ENCODE peak calls at places on chromosomes 7 and 10, in five cellular contexts. L, J, K, S and C are unnamed samples.

GRCh38 chr10:100338434-100339036 is 8.5 kb upstream of the SCD start:
- DNase-seq in L (peak), K (peak), S (peak), J (peak), C (peak)

GRCh38 chr10:17025444-17026295 is 103.9 kb downstream of the CUBN start:
- DNase-seq in J (peak), S (no peak), L (peak), K (peak), C (no peak)

GRCh38 chr10:84826704-84827103 is 498.3 kb downstream of the CCSER2 start:
- DNase-seq in J (no peak), K (no peak), L (no peak), S (no peak), C (no peak)

GRCh38 chr10:51272580-51272979 is 198.3 kb downstream of the PRKG1 start:
- DNase-seq in S (no peak), L (peak), J (no peak), K (no peak), C (no peak)

GRCh38 chr10:77675347-77675746 is 37.7 kb upstream of the KCNMA1 start:
- DNase-seq in J (no peak), L (no peak), K (no peak), S (no peak), C (no peak)

GRCh38 chr7:123974326-123974908 is 49.4 kb downstream of the SPAM1 start:
- DNase-seq in L (no peak), S (no peak), K (no peak), J (no peak), C (no peak)

GRCh38 chr7:123398931-123399330 is 135.5 kb downstream of the IQUB start:
- DNase-seq in J (no peak), S (no peak), L (no peak), K (no peak), C (no peak)

GRCh38 chr10:123472606-123473005 is 193.5 kb upstream of the GPR26 start:
- DNase-seq in S (no peak), L (no peak), K (no peak), J (no peak), C (no peak)

GRCh38 chr10:68155615-68156205 is 46.4 kb downstream of the MYPN start:
- DNase-seq in L (no peak), J (peak), K (no peak), S (no peak), C (no peak)

GRCh38 chr7:70668606-70669358 is 463.2 kb upstream of the GALNT17 start:
- DNase-seq in K (peak), L (no peak), S (no peak), J (no peak), C (no peak)

GRCh38 chr10:7986851-7987250 is 67.6 kb upstream of the GATA3 start:
- DNase-seq in K (no peak), S (no peak), L (no peak), J (peak), C (no peak)

GRCh38 chr7:11120068-11120664 is 146.5 kb downstream of the PHF14 start:
- DNase-seq in L (no peak), S (no peak), K (no peak), J (no peak), C (no peak)

GRCh38 chr7:3065724-3066143 is 22.1 kb upstream of the CARD11 start:
- DNase-seq in S (no peak), L (peak), K (peak), J (peak), C (no peak)

GRCh38 chr7:155665957-155666287 is 21.5 kb downstream of the RBM33 start:
- DNase-seq in K (no peak), S (no peak), J (peak), L (no peak), C (no peak)

GRCh38 chr7:121032645-121033460 is 44.3 kb downstream of the CPED1 start:
- DNase-seq in J (peak), L (no peak), K (no peak), S (no peak), C (no peak)

GRCh38 chr7:101556453-101556968 is 72.6 kb downstream of the MYL10 start:
- DNase-seq in S (no peak), K (no peak), J (no peak), L (no peak), C (peak)

DNA sequence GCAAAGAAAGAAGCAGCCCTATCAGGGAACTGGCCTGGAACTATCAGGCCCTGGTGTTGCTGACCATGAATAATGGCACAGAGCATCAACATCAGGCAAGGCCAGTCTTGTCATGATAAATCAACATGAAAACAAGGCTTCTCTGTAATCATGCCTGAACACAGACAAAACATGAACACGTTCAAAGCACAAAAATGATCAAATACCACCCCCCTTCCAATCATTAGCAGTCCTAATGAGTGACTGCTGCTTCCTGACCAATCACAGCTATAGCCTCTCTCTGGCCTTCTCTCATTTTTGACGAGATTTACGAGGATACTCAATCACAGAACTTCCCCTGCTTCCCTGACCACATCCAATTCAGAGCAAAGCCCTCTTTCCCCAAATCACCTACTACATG is 2.2 kb downstream of the GSDME start:
- DNase-seq in K (no peak), J (no peak), L (no peak), S (no peak), C (no peak)
- TF ChIP-seq POLR2A in K (no peak), J (no peak), L (no peak), S (no peak), C (no peak)

GRCh38 chr10:80281784-80282505 is 7.5 kb downstream of the MAT1A start:
- DNase-seq in S (no peak), L (no peak), K (peak), J (no peak), C (peak)
- TF ChIP-seq POLR2A in S (no peak), L (no peak), K (no peak), J (no peak), C (no peak)

GRCh38 chr7:29384277-29384676 is 179.4 kb upstream of the PRR15 start:
- DNase-seq in L (no peak), S (no peak), K (no peak), J (no peak), C (no peak)
- TF ChIP-seq POLR2A in L (no peak), S (no peak), K (no peak), J (no peak), C (no peak)

DNA sequence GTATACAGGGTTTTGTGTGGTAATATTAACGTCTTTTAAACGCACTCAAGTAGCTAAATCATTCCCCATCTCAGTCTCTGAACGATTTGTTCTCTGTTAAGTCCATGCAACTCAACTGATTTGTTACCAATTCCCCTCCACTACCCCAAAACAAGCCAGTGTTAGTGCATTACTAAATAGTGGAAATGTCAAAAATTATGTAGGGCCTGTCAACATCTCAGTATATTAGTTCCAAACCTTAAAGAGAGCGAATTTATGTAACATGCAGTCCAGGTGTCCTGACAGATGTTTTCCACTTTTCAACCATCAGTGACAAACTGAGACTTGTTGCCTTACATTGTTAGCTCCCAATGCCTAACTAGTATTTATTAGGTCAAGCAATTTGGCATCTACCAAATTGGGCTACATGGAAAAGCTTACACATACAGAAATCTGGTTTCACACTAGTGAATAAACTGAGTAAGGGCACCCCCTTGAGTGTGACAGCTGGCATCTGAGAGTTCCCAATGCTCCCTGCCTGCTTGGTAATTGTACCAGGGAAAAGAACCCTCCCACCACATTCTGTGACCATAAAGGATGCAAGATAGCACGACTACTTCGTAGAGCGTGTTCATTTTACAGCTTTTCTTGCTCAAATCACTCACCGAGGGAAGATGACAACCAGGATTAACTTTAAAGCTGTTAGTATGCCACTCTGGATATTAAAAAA is 12.1 kb downstream of the HNRNPA2B1 start:
- DNase-seq in L (no peak), J (no peak), S (no peak), K (no peak), C (no peak)
- TF ChIP-seq POLR2A in L (no peak), J (peak), S (no peak), K (peak), C (no peak)

DNA sequence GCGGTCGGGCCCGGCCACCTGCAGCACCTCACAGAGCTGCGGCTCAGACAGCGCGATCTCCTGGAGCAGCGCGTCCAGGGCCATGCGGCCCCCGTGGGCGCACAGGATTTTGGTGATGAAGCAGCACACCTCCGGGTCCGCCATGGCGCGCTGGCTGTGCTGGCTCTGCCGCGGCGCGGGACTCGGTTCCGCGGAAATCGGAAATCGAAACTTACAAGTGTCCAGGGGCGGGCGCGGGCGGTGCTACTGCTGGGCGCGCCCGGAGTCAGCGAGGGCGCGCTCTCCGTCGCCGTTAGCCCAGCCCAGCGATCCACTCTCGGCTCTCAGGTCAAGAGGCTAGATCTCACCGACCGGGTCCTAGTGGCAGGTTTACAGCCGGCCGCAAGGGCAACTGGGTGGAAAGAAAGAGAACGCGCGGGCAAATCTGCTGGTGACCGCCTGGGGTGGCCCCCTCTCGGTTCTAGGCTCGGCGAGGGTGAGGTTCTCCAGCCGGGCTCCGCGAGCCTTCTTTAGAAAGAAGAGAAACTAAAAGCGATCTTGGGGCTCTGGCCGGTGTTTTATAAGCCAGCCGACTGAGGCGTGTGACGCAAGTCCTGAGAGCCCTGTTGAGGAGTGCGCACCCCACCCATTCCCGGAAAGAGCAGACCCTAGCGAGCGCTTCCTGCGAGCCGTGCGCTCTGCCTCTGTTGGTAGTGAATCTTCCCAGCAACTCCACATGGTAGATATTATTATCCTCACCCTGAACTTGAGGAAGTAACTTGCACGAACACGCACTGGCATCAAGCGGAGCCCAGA is at the start of gene ZC3HAV1:
- DNase-seq in K (peak), S (peak), J (peak), L (peak), C (peak)
- TF ChIP-seq POLR2A in K (peak), S (peak), J (peak), L (no peak), C (no peak)

GRCh38 chr10:102396251-102396650 is 746 bp downstream of the NFKB2 start:
- DNase-seq in K (no peak), S (no peak), L (no peak), J (no peak), C (no peak)

GRCh38 chr10:102393411-102394078 is 2.0 kb upstream of the NFKB2 start:
- DNase-seq in J (no peak), S (no peak), L (no peak), K (no peak), C (no peak)

GRCh38 chr10:102395677-102396197 is at the start of gene NFKB2:
- DNase-seq in J (no peak), K (no peak), L (no peak), S (no peak), C (no peak)

GRCh38 chr10:102394079-102394800 is 1.3 kb upstream of the NFKB2 start:
- DNase-seq in L (peak), J (peak), S (peak), K (peak), C (peak)

GRCh38 chr10:102394801-102395676 is 466 bp upstream of the NFKB2 start:
- DNase-seq in S (peak), L (peak), K (peak), J (peak), C (peak)
- TF ChIP-seq POLR2A in S (peak), L (no peak), K (peak), J (peak), C (no peak)

GRCh38 chr10:102229810-102230263 is 3.7 kb downstream of the ELOVL3 start:
- DNase-seq in L (peak), K (peak), J (peak), S (peak), C (peak)

GRCh38 chr10:102227050-102227449 is 951 bp downstream of the ELOVL3 start:
- DNase-seq in K (no peak), L (no peak), J (peak), S (no peak), C (peak)

GRCh38 chr10:102222798-102223197 is 3.3 kb upstream of the ELOVL3 start:
- DNase-seq in L (no peak), K (no peak), J (no peak), S (no peak), C (no peak)

GRCh38 chr10:102226542-102226870 is 407 bp downstream of the ELOVL3 start:
- DNase-seq in K (no peak), S (no peak), L (no peak), J (no peak), C (no peak)

DNA sequence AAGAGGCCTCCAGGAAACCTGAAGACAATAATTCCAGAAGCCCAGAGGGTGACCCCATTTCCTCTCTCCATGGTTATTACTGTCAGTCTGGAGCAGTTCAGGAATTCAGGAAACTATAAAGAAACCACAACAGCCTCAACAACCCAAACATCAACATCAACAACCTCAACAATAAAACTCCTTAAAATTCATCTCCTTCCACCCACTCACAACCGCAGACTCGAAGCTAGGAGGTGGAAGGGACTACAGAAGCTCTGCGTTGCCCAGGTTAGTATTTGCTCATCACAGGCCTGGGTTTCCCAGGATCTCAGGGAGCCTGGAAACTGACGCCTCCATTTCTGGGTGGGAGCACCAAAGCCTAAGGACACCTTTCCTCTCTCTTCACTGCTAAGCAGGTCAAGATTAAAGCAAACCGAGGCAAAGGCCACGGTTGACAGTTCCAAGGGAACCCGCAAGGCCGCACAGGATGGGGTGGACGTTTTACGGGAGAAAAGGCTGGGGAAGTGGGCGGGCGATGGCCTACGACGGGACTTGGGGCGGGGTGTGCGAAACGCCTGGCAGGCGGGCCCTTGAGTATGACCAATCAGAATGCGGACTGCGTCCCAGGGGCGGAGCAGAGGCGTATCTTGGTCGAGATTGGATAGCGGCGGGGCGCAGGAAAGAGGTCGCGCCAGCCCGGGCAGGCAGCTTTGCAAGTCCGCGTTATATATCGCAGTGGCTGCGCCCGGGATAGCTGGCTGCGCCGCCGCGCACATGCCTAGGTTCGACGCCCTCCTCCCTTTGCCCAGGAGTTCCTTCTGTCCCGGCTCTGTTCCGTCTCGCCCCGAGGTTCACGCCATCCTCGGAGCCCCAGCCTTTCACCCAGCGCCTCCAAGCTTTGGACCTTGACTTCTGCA is at the start of gene ELOVL3:
- DNase-seq in S (peak), J (peak), K (peak), L (peak), C (peak)
- TF ChIP-seq POLR2A in S (no peak), J (no peak), K (peak), L (no peak), C (no peak)

DNA sequence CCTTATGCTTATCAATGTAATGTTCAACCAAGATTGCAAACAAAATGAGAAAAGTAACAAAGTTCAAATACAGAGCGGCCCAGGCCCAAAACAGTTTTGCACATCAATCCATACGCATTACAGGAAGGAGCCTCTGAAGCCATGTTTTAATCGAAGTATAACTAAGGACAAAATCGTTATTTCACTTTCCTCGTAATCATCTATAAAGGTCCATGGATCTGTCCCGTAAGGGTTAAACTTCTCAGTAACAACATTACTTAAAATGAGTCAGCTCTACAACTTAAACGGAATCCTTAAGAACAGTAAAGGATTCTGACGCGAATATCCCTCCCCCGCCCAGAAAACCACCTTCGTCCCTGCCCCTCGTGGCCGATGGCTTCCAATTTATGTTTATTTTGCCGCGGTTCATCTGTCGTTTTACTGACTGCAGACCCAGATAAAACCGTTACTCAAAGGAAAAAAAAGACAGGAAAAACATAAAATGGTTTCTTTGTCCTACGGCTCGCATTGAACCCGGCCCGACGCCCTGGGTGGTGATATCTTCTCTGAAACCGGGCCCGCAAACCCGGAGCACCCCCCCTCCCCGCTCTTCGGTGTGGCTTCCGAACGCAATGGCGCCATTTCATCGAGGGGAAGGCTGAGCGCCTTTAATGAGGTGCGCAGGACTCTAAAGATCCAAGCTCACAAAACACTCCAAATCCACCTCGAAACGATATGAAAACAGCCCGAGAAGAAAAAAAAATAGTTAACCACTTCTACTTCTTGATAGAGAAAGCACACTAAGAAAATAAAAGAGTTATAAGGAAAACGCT is 1.0 kb downstream of the HNRNPA2B1 start:
- DNase-seq in J (peak), K (peak), S (peak), L (peak), C (peak)
- TF ChIP-seq POLR2A in J (no peak), K (no peak), S (peak), L (no peak), C (no peak)